ENCODE peak calls at places on chromosomes 6 and 20, in eight cellular contexts. S is HuH-7.5; G is colonic mucosa; Z is anterior cingulate cortex; J is effector memory CD8-positive, alpha-beta T cell; K is uterus; E is Right ventricle myocardium superior; C is nucleus accumbens. H is an unnamed sample.

GRCh38 chr20:52943185-52943841 is 28.8 kb upstream of the TSHZ2 start:
- DNase-seq in S (no peak), G (no peak), Z (no peak), J (no peak), K (no peak), E (no peak), C (no peak), H (no peak)

GRCh38 chr6:128305976-128306375 is 214.4 kb downstream of the PTPRK start:
- DNase-seq in S (no peak), G (no peak), Z (no peak), J (no peak), K (no peak), E (no peak), C (no peak), H (no peak)

GRCh38 chr6:72811971-72812421 is 190.1 kb downstream of the KCNQ5 start:
- DNase-seq in S (no peak), G (no peak), Z (no peak), J (no peak), K (no peak), E (no peak), C (no peak), H (no peak)

GRCh38 chr6:43267619-43268347 is 24.5 kb downstream of the TTBK1 start:
- DNase-seq in S (peak), G (peak), Z (no peak), J (no peak), K (no peak), E (no peak), C (no peak), H (no peak)

GRCh38 chr6:109579361-109579760 is 96.3 kb upstream of the ZBTB24 start:
- DNase-seq in S (no peak), G (no peak), Z (no peak), J (no peak), K (no peak), E (no peak), C (no peak), H (no peak)

GRCh38 chr6:144335315-144335861 is 50.3 kb downstream of the UTRN start:
- DNase-seq in S (no peak), G (no peak), Z (no peak), J (no peak), K (no peak), E (no peak), C (no peak), H (no peak)

GRCh38 chr6:38876470-38876869 is 161.4 kb downstream of the DNAH8 start:
- DNase-seq in S (no peak), G (peak), Z (peak), J (peak), K (no peak), E (no peak), C (peak), H (no peak)

GRCh38 chr20:38454556-38455473 is 17.8 kb upstream of the RALGAPB start:
- DNase-seq in S (no peak), G (no peak), Z (no peak), J (no peak), K (no peak), E (no peak), C (no peak), H (no peak)

GRCh38 chr20:56429496-56429895 is 17.4 kb downstream of the CASS4 start:
- DNase-seq in S (no peak), G (no peak), Z (no peak), J (no peak), K (no peak), E (no peak), C (no peak), H (no peak)

GRCh38 chr6:76817429-76817828 is 645.9 kb downstream of the HTR1B start:
- DNase-seq in S (no peak), G (no peak), Z (no peak), J (no peak), K (no peak), E (peak), C (no peak), H (no peak)

GRCh38 chr20:728022-728944 is 40.0 kb downstream of the SLC52A3 start:
- DNase-seq in S (peak), G (peak), Z (peak), J (no peak), K (no peak), E (peak), C (no peak), H (peak)

GRCh38 chr20:51533291-51534172 is 9.0 kb downstream of the NFATC2 start:
- DNase-seq in S (no peak), G (no peak), Z (no peak), J (no peak), K (no peak), E (no peak), C (no peak), H (no peak)

GRCh38 chr20:14986656-14987055 is 649.2 kb upstream of the FLRT3 start:
- DNase-seq in S (no peak), G (no peak), Z (no peak), J (no peak), K (no peak), E (no peak), C (no peak), H (no peak)

GRCh38 chr20:50019466-50020256 is 36.9 kb downstream of the SNAI1 start:
- DNase-seq in S (no peak), G (no peak), Z (no peak), J (no peak), K (no peak), E (peak), C (no peak), H (no peak)

GRCh38 chr6:70363741-70364493 is 49.4 kb upstream of the FAM135A start:
- DNase-seq in S (no peak), G (no peak), Z (no peak), J (no peak), K (no peak), E (no peak), C (no peak), H (no peak)

GRCh38 chr6:105191351-105191750 is 11.5 kb upstream of the POPDC3 start:
- DNase-seq in S (no peak), G (no peak), Z (no peak), J (no peak), K (no peak), E (no peak), C (no peak), H (no peak)

GRCh38 chr20:33668791-33669155 is 2.0 kb downstream of the ACTL10 start:
- DNase-seq in S (no peak), G (no peak), Z (no peak), J (no peak), K (no peak), E (no peak), C (no peak), H (no peak)

GRCh38 chr20:819680-820327 is 13.7 kb upstream of the FAM110A start:
- DNase-seq in S (no peak), G (no peak), Z (no peak), J (no peak), K (no peak), E (no peak), C (no peak), H (no peak)

GRCh38 chr6:138590796-138591709 is 91.8 kb upstream of the NHSL1 start:
- DNase-seq in S (peak), G (peak), Z (no peak), J (peak), K (peak), E (no peak), C (no peak), H (peak)

GRCh38 chr6:3838992-3839867 is 9.9 kb upstream of the FAM50B start:
- DNase-seq in S (no peak), G (no peak), Z (no peak), J (no peak), K (no peak), E (no peak), C (no peak), H (no peak)

GRCh38 chr6:16514249-16514648 is 247.0 kb downstream of the ATXN1 start:
- DNase-seq in S (no peak), G (no peak), Z (peak), J (peak), K (no peak), E (no peak), C (peak), H (peak)

GRCh38 chr6:137552809-137553208 is 58.6 kb upstream of the OLIG3 start:
- DNase-seq in S (no peak), G (no peak), Z (no peak), J (no peak), K (no peak), E (no peak), C (no peak), H (no peak)

GRCh38 chr6:140602431-140602836 is 1228.0 kb upstream of the CITED2 start:
- DNase-seq in S (no peak), G (no peak), Z (no peak), J (no peak), K (no peak), E (no peak), C (no peak), H (no peak)

GRCh38 chr6:2919886-2920285 is 16.8 kb upstream of the SERPINB9 start:
- DNase-seq in S (no peak), G (no peak), Z (no peak), J (no peak), K (no peak), E (no peak), C (no peak), H (no peak)

GRCh38 chr20:62589720-62590119 is 52.6 kb upstream of the SLCO4A1 start:
- DNase-seq in S (no peak), G (no peak), Z (no peak), J (no peak), K (no peak), E (peak), C (no peak), H (no peak)

GRCh38 chr20:38649275-38649891 is 47.8 kb downstream of the ARHGAP40 start:
- DNase-seq in S (peak), G (no peak), Z (peak), J (no peak), K (no peak), E (no peak), C (peak), H (peak)

GRCh38 chr6:134707342-134707982 is 242.4 kb downstream of the ALDH8A1 start:
- DNase-seq in S (peak), G (no peak), Z (no peak), J (no peak), K (no peak), E (no peak), C (no peak), H (peak)

H was measured in HAP-1.